ENCODE peak calls at places on chromosome 12, in four cellular contexts. One of them, this sample, is unnamed. For H3K27me3, the result is how much of the 10 kb centered on the place peaks cover.

GRCh38 chr12:54378791-54379400 is 5.6 kb downstream of the ZNF385A start:
- DNase-seq in vagina: no peak
- DNase-seq in adipocyte: peak
- DNase-seq in bronchial epithelial cell: no peak
- DNase-seq in this sample: peak

GRCh38 chr12:18430425-18431048 is 169.2 kb downstream of the PIK3C2G start:
- DNase-seq in vagina: no peak
- DNase-seq in bronchial epithelial cell: peak
- DNase-seq in adipocyte: peak
- DNase-seq in this sample: peak

GRCh38 chr12:93663729-93664084 is 13.5 kb upstream of the CRADD start:
- DNase-seq in vagina: no peak
- DNase-seq in bronchial epithelial cell: no peak
- DNase-seq in adipocyte: no peak
- DNase-seq in this sample: no peak

GRCh38 chr12:62605972-62606371 is 139.3 kb downstream of the MON2 start:
- DNase-seq in vagina: no peak
- DNase-seq in bronchial epithelial cell: no peak
- DNase-seq in adipocyte: no peak
- DNase-seq in this sample: no peak

GRCh38 chr12:106978035-106978800 is 8.7 kb downstream of the MTERF2 start:
- DNase-seq in bronchial epithelial cell: no peak
- DNase-seq in adipocyte: no peak
- DNase-seq in vagina: no peak
- DNase-seq in this sample: peak

GRCh38 chr12:123288751-123289346 is 17.2 kb upstream of the CDK2AP1 start:
- DNase-seq in adipocyte: no peak
- DNase-seq in bronchial epithelial cell: no peak
- DNase-seq in vagina: no peak
- DNase-seq in this sample: no peak

GRCh38 chr12:65948320-65949008 is 124.2 kb downstream of the HMGA2 start:
- DNase-seq in vagina: no peak
- DNase-seq in adipocyte: peak
- DNase-seq in bronchial epithelial cell: peak
- DNase-seq in this sample: peak

GRCh38 chr12:106248849-106249371 is 1.1 kb upstream of the CKAP4 start:
- DNase-seq in bronchial epithelial cell: peak
- DNase-seq in adipocyte: peak
- DNase-seq in vagina: peak
- DNase-seq in this sample: no peak

GRCh38 chr12:4281173-4281654 is 7.7 kb downstream of the CCND2 start:
- DNase-seq in adipocyte: no peak
- DNase-seq in vagina: no peak
- DNase-seq in bronchial epithelial cell: no peak
- DNase-seq in this sample: no peak

GRCh38 chr12:68012712-68013111 is 23.5 kb downstream of the IFNG-AS1 start:
- DNase-seq in adipocyte: no peak
- DNase-seq in bronchial epithelial cell: no peak
- DNase-seq in vagina: no peak
- DNase-seq in this sample: no peak

GRCh38 chr12:121638298-121639202 is 12.2 kb downstream of the ORAI1 start:
- DNase-seq in vagina: no peak
- DNase-seq in bronchial epithelial cell: no peak
- DNase-seq in adipocyte: no peak
- DNase-seq in this sample: no peak

GRCh38 chr12:25819713-25820112 is 138.8 kb upstream of the RASSF8 start:
- DNase-seq in bronchial epithelial cell: no peak
- DNase-seq in adipocyte: no peak
- DNase-seq in vagina: no peak
- DNase-seq in this sample: no peak

GRCh38 chr12:102876883-102877282 is 40.2 kb downstream of the PAH start:
- DNase-seq in adipocyte: no peak
- DNase-seq in vagina: no peak
- DNase-seq in bronchial epithelial cell: no peak
- DNase-seq in this sample: no peak

GRCh38 chr12:30725739-30726138 is 29.0 kb downstream of the CAPRIN2 start:
- DNase-seq in vagina: no peak
- DNase-seq in adipocyte: peak
- DNase-seq in bronchial epithelial cell: peak
- DNase-seq in this sample: no peak

GRCh38 chr12:79233341-79233761 is 368.8 kb downstream of the SYT1 start:
- DNase-seq in vagina: no peak
- DNase-seq in adipocyte: no peak
- DNase-seq in bronchial epithelial cell: no peak
- DNase-seq in this sample: no peak

GRCh38 chr12:5200276-5201087 is 156.8 kb downstream of the KCNA5 start:
- DNase-seq in adipocyte: peak
- DNase-seq in bronchial epithelial cell: peak
- DNase-seq in vagina: no peak
- DNase-seq in this sample: peak

GRCh38 chr12:117552971-117553370 is 191.5 kb upstream of the NOS1 start:
- DNase-seq in adipocyte: no peak
- DNase-seq in bronchial epithelial cell: no peak
- DNase-seq in vagina: no peak
- DNase-seq in this sample: no peak

GRCh38 chr12:53287741-53288216 is 7.6 kb upstream of the PFDN5 start:
- DNase-seq in vagina: no peak
- DNase-seq in adipocyte: peak
- DNase-seq in bronchial epithelial cell: peak
- DNase-seq in this sample: peak

GRCh38 chr12:113465808-113466769 is 5.6 kb downstream of the LHX5 start:
- DNase-seq in adipocyte: no peak
- DNase-seq in vagina: no peak
- DNase-seq in bronchial epithelial cell: no peak
- DNase-seq in this sample: no peak

GRCh38 chr12:91185437-91185836 is 2.8 kb upstream of the DCN start:
- DNase-seq in adipocyte: no peak
- DNase-seq in vagina: no peak
- DNase-seq in bronchial epithelial cell: no peak
- DNase-seq in this sample: no peak

GRCh38 chr12:126248871-126249403 is 1183.7 kb downstream of the AACS start:
- DNase-seq in adipocyte: no peak
- DNase-seq in bronchial epithelial cell: no peak
- DNase-seq in vagina: no peak
- DNase-seq in this sample: no peak

GRCh38 chr12:11958216-11959091 is 112.3 kb upstream of the BCL2L14 start:
- DNase-seq in bronchial epithelial cell: peak
- DNase-seq in adipocyte: peak
- DNase-seq in vagina: no peak
- DNase-seq in this sample: peak

DNA sequence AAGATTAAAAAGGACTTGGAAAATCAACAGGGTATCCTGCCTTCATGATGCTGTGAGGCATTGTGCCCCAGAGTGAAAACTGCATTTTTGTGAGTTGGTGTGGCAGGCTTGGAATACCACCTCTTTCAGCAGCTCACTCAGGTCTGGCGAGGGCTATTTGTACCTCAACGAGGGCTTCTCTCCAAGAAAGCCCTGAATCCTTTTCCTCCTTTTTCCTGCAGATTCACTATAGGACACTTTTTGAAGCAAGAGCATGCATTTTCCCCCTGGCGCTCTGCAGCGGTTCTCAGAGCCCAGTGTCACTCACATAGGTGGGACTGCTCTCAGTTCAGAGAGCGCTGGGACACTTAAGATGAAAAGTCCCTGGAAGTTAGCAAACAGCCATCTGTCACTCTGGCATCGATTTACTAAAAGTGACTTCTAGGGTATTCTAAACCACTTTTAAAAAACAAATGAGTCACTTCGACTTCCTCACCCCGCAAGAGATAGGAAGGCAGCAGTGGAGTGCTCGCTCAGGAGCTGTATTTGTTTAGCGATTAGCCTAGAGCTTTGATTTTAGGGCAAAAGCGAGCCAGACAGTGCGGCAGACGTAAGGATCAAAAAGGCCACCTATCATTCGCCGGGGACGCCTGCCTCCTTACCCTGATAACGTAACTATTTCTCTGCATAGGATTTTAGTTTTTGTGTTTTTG is 782 bp upstream of the LGR5 start:
- DNase-seq in adipocyte: peak
- DNase-seq in vagina: no peak
- DNase-seq in bronchial epithelial cell: peak
- DNase-seq in this sample: no peak
- H3K4me3 ChIP-seq in adipocyte: peak
- H3K4me3 ChIP-seq in vagina: peak
- H3K4me3 ChIP-seq in bronchial epithelial cell: no peak
- H3K4me3 ChIP-seq in this sample: peak

GRCh38 chr12:27331299-27331926 is 1.2 kb upstream of the BMAL2 start:
- DNase-seq in bronchial epithelial cell: peak
- DNase-seq in vagina: no peak
- DNase-seq in adipocyte: peak
- DNase-seq in this sample: peak
- H3K27me3 ChIP-seq in bronchial epithelial cell: under half
- H3K27me3 ChIP-seq in vagina: under half
- H3K27me3 ChIP-seq in adipocyte: under half
- H3K27me3 ChIP-seq in this sample: under half

DNA sequence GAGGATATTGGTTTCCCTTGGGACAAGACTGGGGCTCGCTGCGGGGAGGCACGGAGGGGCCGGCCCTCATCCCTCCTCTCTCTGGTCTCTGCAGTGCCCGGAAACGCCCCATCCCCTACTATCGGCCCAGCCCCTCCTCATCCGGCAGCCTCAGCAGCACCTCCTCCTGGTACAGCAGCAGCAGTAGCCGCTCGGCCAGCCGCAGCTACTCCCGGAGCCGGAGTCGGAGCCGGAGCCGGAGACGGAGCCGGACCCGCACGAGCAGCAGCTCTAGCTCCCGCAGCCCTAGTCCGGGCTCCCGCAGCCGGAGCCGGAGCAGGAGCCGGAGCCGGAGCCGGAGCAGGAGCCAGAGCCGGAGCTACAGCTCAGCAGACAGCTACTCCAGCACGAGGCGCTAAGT is 22.3 kb upstream of the HSPB8 start:
- DNase-seq in bronchial epithelial cell: no peak
- DNase-seq in vagina: no peak
- DNase-seq in adipocyte: no peak
- DNase-seq in this sample: no peak
- H3K4me3 ChIP-seq in bronchial epithelial cell: no peak
- H3K4me3 ChIP-seq in vagina: no peak
- H3K4me3 ChIP-seq in adipocyte: no peak
- H3K4me3 ChIP-seq in this sample: no peak

DNA sequence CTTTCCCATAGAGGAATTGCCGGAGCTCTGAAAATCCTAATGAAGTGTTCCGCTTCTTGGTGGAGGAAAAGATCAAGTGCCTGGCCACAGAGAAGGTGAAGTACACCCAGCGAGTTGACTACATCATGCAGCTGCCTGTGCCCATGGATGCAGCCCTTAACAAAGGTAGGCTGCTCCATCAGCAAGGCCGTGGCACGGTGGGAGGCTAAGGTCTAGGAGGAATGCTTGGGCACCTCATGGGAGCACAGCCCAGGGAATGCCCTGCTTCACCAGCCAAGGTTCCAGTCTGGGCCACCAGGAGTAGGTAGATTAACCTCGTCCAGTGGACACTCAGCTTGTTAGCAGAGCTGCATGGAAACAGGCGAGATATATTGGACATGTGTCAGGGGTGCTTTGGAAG is 6.4 kb upstream of the TPI1 start:
- DNase-seq in bronchial epithelial cell: no peak
- DNase-seq in vagina: no peak
- DNase-seq in adipocyte: no peak
- DNase-seq in this sample: no peak
- H3K27me3 ChIP-seq in bronchial epithelial cell: under half
- H3K27me3 ChIP-seq in vagina: under half
- H3K27me3 ChIP-seq in adipocyte: under half
- H3K27me3 ChIP-seq in this sample: under half

GRCh38 chr12:52082988-52083637 is 3.6 kb downstream of the SMIM41 start:
- DNase-seq in adipocyte: peak
- DNase-seq in vagina: no peak
- DNase-seq in bronchial epithelial cell: no peak
- DNase-seq in this sample: peak
- H3K4me3 ChIP-seq in adipocyte: no peak
- H3K4me3 ChIP-seq in vagina: no peak
- H3K4me3 ChIP-seq in bronchial epithelial cell: no peak
- H3K4me3 ChIP-seq in this sample: no peak

GRCh38 chr12:114671321-114671663 is 12.7 kb downstream of the TBX3 start:
- DNase-seq in adipocyte: peak
- DNase-seq in bronchial epithelial cell: no peak
- DNase-seq in vagina: no peak
- DNase-seq in this sample: no peak
- H3K27me3 ChIP-seq in adipocyte: under half
- H3K27me3 ChIP-seq in bronchial epithelial cell: under half
- H3K27me3 ChIP-seq in vagina: under half
- H3K27me3 ChIP-seq in this sample: under half

GRCh38 chr12:14260011-14260993 is 105.2 kb upstream of the ATF7IP start:
- DNase-seq in vagina: no peak
- DNase-seq in adipocyte: peak
- DNase-seq in bronchial epithelial cell: peak
- DNase-seq in this sample: peak
- H3K4me3 ChIP-seq in vagina: peak
- H3K4me3 ChIP-seq in adipocyte: peak
- H3K4me3 ChIP-seq in bronchial epithelial cell: no peak
- H3K4me3 ChIP-seq in this sample: no peak

GRCh38 chr12:71948390-71948789 is 9.7 kb downstream of the TPH2 start:
- DNase-seq in bronchial epithelial cell: no peak
- DNase-seq in adipocyte: no peak
- DNase-seq in vagina: no peak
- DNase-seq in this sample: no peak
- H3K27me3 ChIP-seq in bronchial epithelial cell: under half
- H3K27me3 ChIP-seq in adipocyte: under half
- H3K27me3 ChIP-seq in vagina: under half
- H3K27me3 ChIP-seq in this sample: under half